ENCODE peak calls at places on chromosome 6, in eight cellular contexts. One of them, this sample, is unnamed.

GRCh38 chr6:102327697-102328227 is 934.3 kb downstream of the GRIK2 start:
- DNase-seq in GM13977: no peak
- DNase-seq in PC-3: peak; percentile 39
- DNase-seq in Calu3: no peak
- DNase-seq in lower lobe of right lung: no peak
- DNase-seq in psoas muscle: no peak
- DNase-seq in retinal pigment epithelial cell: no peak
- DNase-seq in lower leg skin: no peak
- DNase-seq in this sample: no peak

GRCh38 chr6:149855741-149856140 is 8.4 kb downstream of the LRP11 start:
- DNase-seq in GM13977: no peak
- DNase-seq in PC-3: peak; percentile 47
- DNase-seq in Calu3: no peak
- DNase-seq in lower lobe of right lung: no peak
- DNase-seq in psoas muscle: no peak
- DNase-seq in retinal pigment epithelial cell: no peak
- DNase-seq in lower leg skin: no peak
- DNase-seq in this sample: no peak

GRCh38 chr6:30321692-30322388 is 4.9 kb upstream of the TRIM39 start:
- DNase-seq in GM13977: no peak
- DNase-seq in PC-3: no peak
- DNase-seq in Calu3: no peak
- DNase-seq in lower lobe of right lung: no peak
- DNase-seq in psoas muscle: no peak
- DNase-seq in retinal pigment epithelial cell: no peak
- DNase-seq in lower leg skin: no peak
- DNase-seq in this sample: no peak

GRCh38 chr6:148406579-148407371 is 64.1 kb downstream of the SASH1 start:
- DNase-seq in GM13977: no peak
- DNase-seq in PC-3: no peak
- DNase-seq in Calu3: no peak
- DNase-seq in lower lobe of right lung: no peak
- DNase-seq in psoas muscle: no peak
- DNase-seq in retinal pigment epithelial cell: no peak
- DNase-seq in lower leg skin: no peak
- DNase-seq in this sample: no peak

GRCh38 chr6:113512581-113512980 is 344.6 kb upstream of the MARCKS start:
- DNase-seq in GM13977: no peak
- DNase-seq in PC-3: no peak
- DNase-seq in Calu3: no peak
- DNase-seq in lower lobe of right lung: no peak
- DNase-seq in psoas muscle: no peak
- DNase-seq in retinal pigment epithelial cell: no peak
- DNase-seq in lower leg skin: no peak
- DNase-seq in this sample: no peak

GRCh38 chr6:71419954-71420692 is 131.5 kb downstream of the OGFRL1 start:
- DNase-seq in GM13977: peak; percentile 18
- DNase-seq in PC-3: peak; percentile 37
- DNase-seq in Calu3: peak; percentile 63
- DNase-seq in lower lobe of right lung: peak; percentile 70
- DNase-seq in psoas muscle: peak; percentile 85
- DNase-seq in retinal pigment epithelial cell: no peak
- DNase-seq in lower leg skin: peak; percentile 21
- DNase-seq in this sample: peak; percentile 10

GRCh38 chr6:122610690-122611455 is 668 bp downstream of the PKIB start:
- DNase-seq in GM13977: peak; percentile 38
- DNase-seq in PC-3: peak; percentile 69
- DNase-seq in Calu3: peak; percentile 73
- DNase-seq in lower lobe of right lung: peak; percentile 67
- DNase-seq in psoas muscle: peak; percentile 58
- DNase-seq in retinal pigment epithelial cell: no peak
- DNase-seq in lower leg skin: peak; percentile 28
- DNase-seq in this sample: peak; percentile 23

GRCh38 chr6:4608361-4609115 is 167.7 kb upstream of the CDYL start:
- DNase-seq in GM13977: no peak
- DNase-seq in PC-3: no peak
- DNase-seq in Calu3: no peak
- DNase-seq in lower lobe of right lung: no peak
- DNase-seq in psoas muscle: peak; percentile 88
- DNase-seq in retinal pigment epithelial cell: no peak
- DNase-seq in lower leg skin: no peak
- DNase-seq in this sample: no peak

GRCh38 chr6:148866657-148867268 is 119.9 kb downstream of the UST start:
- DNase-seq in GM13977: peak; percentile 73
- DNase-seq in PC-3: no peak
- DNase-seq in Calu3: no peak
- DNase-seq in lower lobe of right lung: no peak
- DNase-seq in psoas muscle: no peak
- DNase-seq in retinal pigment epithelial cell: no peak
- DNase-seq in lower leg skin: no peak
- DNase-seq in this sample: peak; percentile 60

DNA sequence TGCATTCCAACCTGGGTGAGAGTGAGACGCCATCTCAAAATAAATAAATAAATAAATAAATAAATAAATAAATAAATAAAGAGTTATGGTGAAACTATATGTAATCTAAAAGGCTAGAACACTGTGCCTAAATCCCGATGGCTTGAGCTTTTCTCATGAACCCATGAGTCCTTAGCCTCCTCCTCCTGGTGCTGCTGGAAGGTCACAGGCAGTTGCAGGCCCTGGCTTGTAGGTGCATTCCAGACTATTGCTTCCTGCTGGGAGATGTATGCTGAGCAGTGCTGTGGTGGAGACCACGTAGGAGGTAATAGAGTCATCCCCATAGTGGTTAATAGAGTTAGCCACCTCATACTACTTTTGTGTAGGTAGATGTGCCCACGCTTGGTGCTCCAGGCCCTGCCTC is 12.5 kb downstream of the PTK7 start:
- DNase-seq in GM13977: no peak
- DNase-seq in PC-3: no peak
- DNase-seq in Calu3: no peak
- DNase-seq in lower lobe of right lung: no peak
- DNase-seq in psoas muscle: no peak
- DNase-seq in retinal pigment epithelial cell: no peak
- DNase-seq in lower leg skin: peak; percentile 46
- DNase-seq in this sample: no peak
- TF ChIP-seq CTCF in GM13977: no peak
- TF ChIP-seq CTCF in PC-3: no peak
- TF ChIP-seq CTCF in Calu3: no peak
- TF ChIP-seq CTCF in lower lobe of right lung: no peak
- TF ChIP-seq CTCF in psoas muscle: no peak
- TF ChIP-seq CTCF in retinal pigment epithelial cell: no peak
- TF ChIP-seq CTCF in lower leg skin: no peak
- TF ChIP-seq CTCF in this sample: no peak

GRCh38 chr6:3165631-3166534 is 8.5 kb upstream of the TUBB2A start:
- DNase-seq in GM13977: no peak
- DNase-seq in PC-3: peak; percentile 35
- DNase-seq in Calu3: no peak
- DNase-seq in lower lobe of right lung: no peak
- DNase-seq in psoas muscle: no peak
- DNase-seq in retinal pigment epithelial cell: no peak
- DNase-seq in lower leg skin: no peak
- DNase-seq in this sample: no peak

GRCh38 chr6:3162565-3163247 is 5.4 kb upstream of the TUBB2A start:
- DNase-seq in GM13977: peak; percentile 92
- DNase-seq in PC-3: peak; percentile 78
- DNase-seq in Calu3: peak; percentile 68
- DNase-seq in lower lobe of right lung: peak; percentile 82
- DNase-seq in psoas muscle: peak; percentile 83
- DNase-seq in retinal pigment epithelial cell: peak; percentile 54
- DNase-seq in lower leg skin: peak; percentile 63
- DNase-seq in this sample: peak; percentile 89

GRCh38 chr6:3164388-3164787 is 7.0 kb upstream of the TUBB2A start:
- DNase-seq in GM13977: no peak
- DNase-seq in PC-3: no peak
- DNase-seq in Calu3: no peak
- DNase-seq in lower lobe of right lung: no peak
- DNase-seq in psoas muscle: no peak
- DNase-seq in retinal pigment epithelial cell: no peak
- DNase-seq in lower leg skin: no peak
- DNase-seq in this sample: no peak

GRCh38 chr6:3162067-3162497 is 4.7 kb upstream of the TUBB2A start:
- DNase-seq in GM13977: no peak
- DNase-seq in PC-3: peak; percentile 14
- DNase-seq in Calu3: no peak
- DNase-seq in lower lobe of right lung: no peak
- DNase-seq in psoas muscle: no peak
- DNase-seq in retinal pigment epithelial cell: no peak
- DNase-seq in lower leg skin: no peak
- DNase-seq in this sample: no peak

GRCh38 chr6:3163248-3163594 is 5.9 kb upstream of the TUBB2A start:
- DNase-seq in GM13977: no peak
- DNase-seq in PC-3: no peak
- DNase-seq in Calu3: no peak
- DNase-seq in lower lobe of right lung: peak; percentile 77
- DNase-seq in psoas muscle: peak; percentile 72
- DNase-seq in retinal pigment epithelial cell: no peak
- DNase-seq in lower leg skin: peak; percentile 39
- DNase-seq in this sample: no peak
- TF ChIP-seq CTCF in GM13977: peak; percentile 9
- TF ChIP-seq CTCF in PC-3: peak; percentile 11
- TF ChIP-seq CTCF in Calu3: no peak
- TF ChIP-seq CTCF in lower lobe of right lung: peak; percentile 13
- TF ChIP-seq CTCF in psoas muscle: no peak
- TF ChIP-seq CTCF in retinal pigment epithelial cell: no peak
- TF ChIP-seq CTCF in lower leg skin: no peak
- TF ChIP-seq CTCF in this sample: no peak

GRCh38 chr6:26258199-26258977 is 106.6 kb upstream of the BTN3A2 start:
- DNase-seq in GM13977: no peak
- DNase-seq in PC-3: peak; percentile 34
- DNase-seq in Calu3: no peak
- DNase-seq in lower lobe of right lung: no peak
- DNase-seq in psoas muscle: no peak
- DNase-seq in retinal pigment epithelial cell: no peak
- DNase-seq in lower leg skin: no peak
- DNase-seq in this sample: no peak
- TF ChIP-seq CTCF in GM13977: peak; percentile 44
- TF ChIP-seq CTCF in PC-3: peak; percentile 58
- TF ChIP-seq CTCF in Calu3: no peak
- TF ChIP-seq CTCF in lower lobe of right lung: no peak
- TF ChIP-seq CTCF in psoas muscle: no peak
- TF ChIP-seq CTCF in retinal pigment epithelial cell: peak; percentile 35
- TF ChIP-seq CTCF in lower leg skin: no peak
- TF ChIP-seq CTCF in this sample: peak; percentile 35

GRCh38 chr6:98054453-98054852 is 771.4 kb upstream of the MMS22L start:
- DNase-seq in GM13977: no peak
- DNase-seq in PC-3: peak; percentile 29
- DNase-seq in Calu3: no peak
- DNase-seq in lower lobe of right lung: no peak
- DNase-seq in psoas muscle: no peak
- DNase-seq in retinal pigment epithelial cell: peak; percentile 2
- DNase-seq in lower leg skin: no peak
- DNase-seq in this sample: no peak
- TF ChIP-seq CTCF in GM13977: peak; percentile 18
- TF ChIP-seq CTCF in PC-3: peak; percentile 55
- TF ChIP-seq CTCF in Calu3: no peak
- TF ChIP-seq CTCF in lower lobe of right lung: no peak
- TF ChIP-seq CTCF in psoas muscle: no peak
- TF ChIP-seq CTCF in retinal pigment epithelial cell: peak; percentile 54
- TF ChIP-seq CTCF in lower leg skin: no peak
- TF ChIP-seq CTCF in this sample: no peak

GRCh38 chr6:21186479-21187055 is 407.0 kb upstream of the SOX4 start:
- DNase-seq in GM13977: no peak
- DNase-seq in PC-3: no peak
- DNase-seq in Calu3: no peak
- DNase-seq in lower lobe of right lung: no peak
- DNase-seq in psoas muscle: no peak
- DNase-seq in retinal pigment epithelial cell: no peak
- DNase-seq in lower leg skin: no peak
- DNase-seq in this sample: no peak

GRCh38 chr6:21180155-21180554 is 413.4 kb upstream of the SOX4 start:
- DNase-seq in GM13977: peak; percentile 38
- DNase-seq in PC-3: no peak
- DNase-seq in Calu3: no peak
- DNase-seq in lower lobe of right lung: no peak
- DNase-seq in psoas muscle: no peak
- DNase-seq in retinal pigment epithelial cell: no peak
- DNase-seq in lower leg skin: no peak
- DNase-seq in this sample: no peak

GRCh38 chr6:21180800-21181337 is 412.7 kb upstream of the SOX4 start:
- DNase-seq in GM13977: no peak
- DNase-seq in PC-3: no peak
- DNase-seq in Calu3: no peak
- DNase-seq in lower lobe of right lung: no peak
- DNase-seq in psoas muscle: no peak
- DNase-seq in retinal pigment epithelial cell: no peak
- DNase-seq in lower leg skin: no peak
- DNase-seq in this sample: no peak

GRCh38 chr6:21185849-21186478 is 407.6 kb upstream of the SOX4 start:
- DNase-seq in GM13977: no peak
- DNase-seq in PC-3: no peak
- DNase-seq in Calu3: no peak
- DNase-seq in lower lobe of right lung: no peak
- DNase-seq in psoas muscle: no peak
- DNase-seq in retinal pigment epithelial cell: no peak
- DNase-seq in lower leg skin: no peak
- DNase-seq in this sample: no peak

DNA sequence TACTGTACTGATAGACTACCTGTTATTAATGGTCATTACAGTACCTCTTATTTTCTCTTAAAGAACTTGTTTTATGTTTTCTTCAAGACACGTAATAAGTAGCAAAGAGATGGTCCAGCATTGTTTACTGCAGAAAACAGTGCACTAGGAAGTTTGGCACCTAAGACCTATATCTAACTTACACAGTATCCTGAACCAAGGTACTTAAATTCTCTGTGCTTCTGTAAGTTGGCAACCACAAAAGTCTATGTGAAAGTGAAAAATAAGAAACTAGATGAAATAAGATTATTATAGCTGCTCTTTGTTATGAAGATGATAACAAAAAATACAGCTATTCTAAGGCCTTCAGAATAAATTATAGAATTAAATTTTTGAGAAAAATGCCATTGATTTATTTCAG is 411.7 kb upstream of the SOX4 start:
- DNase-seq in GM13977: no peak
- DNase-seq in PC-3: no peak
- DNase-seq in Calu3: no peak
- DNase-seq in lower lobe of right lung: no peak
- DNase-seq in psoas muscle: no peak
- DNase-seq in retinal pigment epithelial cell: no peak
- DNase-seq in lower leg skin: no peak
- DNase-seq in this sample: no peak
- TF ChIP-seq CTCF in GM13977: no peak
- TF ChIP-seq CTCF in PC-3: no peak
- TF ChIP-seq CTCF in Calu3: no peak
- TF ChIP-seq CTCF in lower lobe of right lung: no peak
- TF ChIP-seq CTCF in psoas muscle: no peak
- TF ChIP-seq CTCF in retinal pigment epithelial cell: no peak
- TF ChIP-seq CTCF in lower leg skin: no peak
- TF ChIP-seq CTCF in this sample: no peak